ENCODE peak calls at places on chromosomes 4 and X, in nine cellular contexts. N, E, Z, T, K, A, P, B and C are unnamed samples.

GRCh38 chr4:2266181-2266580 is 4.3 kb upstream of the MXD4 start:
- DNase-seq in K (no peak), P (no peak), N (no peak), Z (peak), E (no peak), T (peak), B (peak), A (no peak), C (no peak)

GRCh38 chr4:142656178-142656577 is 189.9 kb downstream of the INPP4B start:
- DNase-seq in E (no peak), P (no peak), B (peak), T (no peak), K (no peak), A (no peak), Z (no peak), N (no peak), C (no peak)

GRCh38 chr4:74449571-74450297 is 4.8 kb downstream of the AREG start:
- DNase-seq in P (no peak), B (no peak), T (no peak), K (no peak), Z (no peak), A (no peak), N (no peak), E (no peak), C (no peak)

GRCh38 chr4:28296239-28296638 is 1435.6 kb downstream of the STIM2 start:
- DNase-seq in Z (no peak), A (no peak), T (no peak), B (no peak), E (no peak), N (no peak), K (no peak), P (no peak), C (no peak)

GRCh38 chrX:11632732-11633131 is 33.0 kb downstream of the ARHGAP6 start:
- DNase-seq in Z (no peak), A (no peak), B (peak), T (no peak), E (no peak), P (no peak), N (no peak), K (no peak), C (no peak)

GRCh38 chrX:118802857-118803256 is 20.8 kb upstream of the ZCCHC12 start:
- DNase-seq in K (no peak), B (no peak), E (no peak), Z (no peak), A (no peak), T (no peak), P (no peak), N (no peak), C (no peak)

GRCh38 chrX:85499400-85499799 is 119.9 kb upstream of the POF1B start:
- DNase-seq in A (no peak), T (no peak), N (no peak), P (no peak), K (no peak), E (peak), B (no peak), Z (no peak), C (no peak)

GRCh38 chrX:46326161-46326560 is 219.1 kb downstream of the ZNF674 start:
- DNase-seq in E (no peak), Z (no peak), P (no peak), T (no peak), K (no peak), B (no peak), N (no peak), A (no peak), C (no peak)

GRCh38 chr4:172601195-172601594 is 567.4 kb upstream of the GALNT7 start:
- DNase-seq in N (no peak), B (no peak), P (no peak), Z (no peak), T (no peak), K (no peak), E (no peak), A (no peak), C (no peak)

GRCh38 chr4:147049940-147050852 is 104.5 kb upstream of the TTC29 start:
- DNase-seq in Z (no peak), B (no peak), A (no peak), E (peak), T (no peak), P (no peak), K (no peak), N (no peak), C (no peak)

GRCh38 chr4:30863031-30863430 is 142.9 kb downstream of the PCDH7 start:
- DNase-seq in T (no peak), K (no peak), E (no peak), P (no peak), A (no peak), Z (no peak), N (no peak), B (no peak), C (no peak)

GRCh38 chr4:128782875-128783614 is 26.5 kb upstream of the JADE1 start:
- DNase-seq in Z (peak), E (no peak), A (no peak), P (no peak), N (no peak), B (peak), K (no peak), T (no peak), C (no peak)

GRCh38 chr4:6085028-6085942 is 67.1 kb upstream of the C4orf50 start:
- DNase-seq in N (no peak), E (no peak), P (no peak), B (no peak), K (no peak), Z (no peak), T (no peak), A (no peak), C (no peak)

GRCh38 chr4:6090936-6091335 is 72.7 kb upstream of the C4orf50 start:
- DNase-seq in T (no peak), K (no peak), B (no peak), Z (no peak), E (no peak), A (no peak), P (no peak), N (no peak), C (no peak)

GRCh38 chr4:6088950-6089349 is 70.7 kb upstream of the C4orf50 start:
- DNase-seq in N (no peak), E (no peak), Z (no peak), T (no peak), K (no peak), B (no peak), P (no peak), A (no peak), C (no peak)

GRCh38 chr4:6085943-6086628 is 67.9 kb upstream of the C4orf50 start:
- DNase-seq in Z (no peak), E (no peak), T (no peak), K (no peak), B (no peak), A (no peak), N (no peak), P (no peak), C (no peak)

DNA sequence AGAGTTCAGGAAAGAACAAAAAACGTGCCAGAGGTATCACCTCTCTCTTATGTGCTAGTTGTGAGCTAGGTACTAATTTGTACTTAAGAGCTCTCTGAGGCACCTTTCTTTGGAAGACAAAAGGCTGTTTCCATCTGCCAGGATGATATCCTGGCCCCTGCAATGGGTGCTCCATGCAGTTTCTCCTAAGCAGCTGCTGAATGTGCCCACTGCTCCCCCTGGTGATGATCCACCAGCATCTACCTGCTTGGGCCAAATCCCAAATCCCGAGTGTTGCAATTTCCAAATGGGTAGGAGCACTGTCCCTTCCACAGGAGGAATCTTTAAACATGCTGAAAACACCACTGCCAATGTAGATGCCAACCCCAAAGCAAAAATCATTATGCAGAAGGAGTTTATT is 69.4 kb upstream of the C4orf50 start:
- DNase-seq in N (no peak), A (peak), T (no peak), E (peak), B (no peak), K (peak), P (no peak), Z (no peak), C (no peak)
- TF ChIP-seq CTCF in N (peak), A (peak), T (peak), E (peak), B (peak), K (peak), P (peak), Z (no peak), C (peak)

DNA sequence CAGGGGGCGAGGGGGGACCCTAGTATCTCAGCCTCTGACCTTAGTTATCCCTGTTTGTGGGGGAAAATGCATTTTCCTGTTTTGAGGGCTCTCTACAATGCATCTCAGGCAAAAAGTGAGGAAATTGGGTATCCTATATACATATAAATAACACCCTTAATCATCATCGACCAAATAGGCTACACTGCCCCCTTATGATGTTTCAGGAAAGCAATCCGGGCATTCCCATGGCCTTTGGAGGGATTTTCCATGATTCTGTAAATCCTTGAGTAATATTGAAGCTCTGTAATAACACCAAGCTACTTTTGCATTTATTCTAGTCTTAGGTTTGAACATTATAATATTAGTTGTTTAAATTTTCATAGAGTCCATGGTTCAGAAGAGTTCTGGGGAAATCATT is 91.6 kb upstream of the SCOC start:
- DNase-seq in E (no peak), K (no peak), N (no peak), P (no peak), A (no peak), Z (no peak), B (no peak), T (no peak), C (no peak)
- TF ChIP-seq CTCF in E (no peak), K (no peak), N (no peak), P (no peak), A (peak), Z (no peak), B (no peak), T (no peak), C (no peak)

GRCh38 chr4:174152717-174153466 is 130.6 kb downstream of the FBXO8 start:
- DNase-seq in E (no peak), B (no peak), N (no peak), K (no peak), A (peak), P (no peak), Z (no peak), T (no peak), C (no peak)

GRCh38 chr4:174154455-174154854 is 129.0 kb downstream of the FBXO8 start:
- DNase-seq in B (no peak), E (peak), A (no peak), N (no peak), Z (no peak), T (no peak), K (no peak), P (no peak), C (no peak)

GRCh38 chr4:174157106-174157607 is 126.3 kb downstream of the FBXO8 start:
- DNase-seq in E (peak), P (no peak), N (no peak), B (no peak), Z (no peak), T (no peak), K (no peak), A (no peak), C (no peak)

DNA sequence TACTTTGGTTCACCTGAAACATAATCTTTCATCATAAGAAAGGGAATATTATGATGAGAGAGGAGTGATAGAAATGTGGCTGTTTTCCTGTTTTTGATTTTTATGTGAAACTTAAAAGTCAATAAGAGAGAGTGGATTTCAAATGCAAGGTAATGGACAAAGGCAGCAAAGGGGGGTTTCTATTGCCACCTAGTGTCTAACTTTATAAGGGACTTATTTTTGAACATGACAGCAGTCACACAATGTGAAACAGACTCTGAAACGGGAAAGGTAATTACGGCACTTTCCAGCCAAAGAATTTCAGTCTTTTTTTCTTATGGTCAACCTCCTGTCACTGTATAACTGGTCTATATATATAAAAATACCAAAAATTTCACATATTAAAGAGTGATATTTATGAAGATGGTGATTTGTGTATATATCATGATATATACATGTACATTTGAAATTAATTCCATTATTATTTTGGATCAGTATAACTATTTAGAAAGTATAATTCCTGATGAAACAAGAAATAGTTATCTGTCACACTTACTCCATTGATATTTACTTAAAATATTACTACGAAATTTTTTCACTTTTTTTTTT is 127.1 kb downstream of the FBXO8 start:
- DNase-seq in B (no peak), P (no peak), E (peak), K (no peak), N (peak), Z (no peak), A (no peak), T (no peak), C (no peak)
- TF ChIP-seq CTCF in B (peak), P (peak), E (peak), K (peak), N (peak), Z (peak), A (peak), T (peak), C (peak)

DNA sequence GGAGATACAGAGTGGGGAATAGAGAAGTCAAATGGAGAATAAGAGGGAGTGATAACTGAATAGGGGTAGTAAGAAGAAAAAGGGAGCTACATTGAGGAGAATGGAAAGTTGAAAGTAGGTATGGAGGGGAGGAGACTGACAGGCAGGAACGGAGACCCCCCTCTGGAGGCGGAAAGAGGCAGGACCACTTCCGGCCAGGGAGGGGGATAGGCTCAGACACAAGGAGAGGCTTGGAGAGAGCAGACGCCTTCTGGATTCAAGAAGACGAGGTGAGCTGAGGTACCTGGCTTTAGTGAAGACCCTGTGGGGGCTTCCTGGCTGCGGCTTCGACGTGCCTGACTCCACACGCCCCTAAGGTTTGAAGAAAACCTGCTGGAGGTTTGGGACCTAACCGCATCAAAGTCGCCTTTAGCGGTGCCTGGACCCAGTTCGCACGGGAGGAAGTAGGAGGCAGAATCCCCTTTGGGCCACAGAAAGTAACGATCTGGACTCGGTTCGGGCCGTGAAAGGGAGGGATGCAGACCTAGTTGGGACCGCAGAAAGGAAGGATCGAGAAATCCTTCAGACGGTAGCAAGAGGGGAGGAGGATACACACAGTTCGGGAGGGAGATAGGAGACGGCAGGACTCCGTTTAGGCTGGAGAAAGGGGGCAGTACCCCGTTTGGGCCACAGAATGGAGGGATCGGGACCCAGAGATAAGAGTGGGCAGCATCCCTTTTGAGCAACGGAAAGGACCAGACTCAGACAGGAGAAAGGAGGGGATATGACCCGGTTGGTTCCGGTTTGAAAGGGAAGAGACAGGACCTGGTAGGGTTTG is at the start of gene TRO:
- DNase-seq in Z (no peak), P (no peak), K (peak), A (peak), T (no peak), B (no peak), N (no peak), E (peak), C (no peak)
- TF ChIP-seq CTCF in Z (no peak), P (peak), K (peak), A (peak), T (no peak), B (no peak), N (no peak), E (peak), C (peak)

DNA sequence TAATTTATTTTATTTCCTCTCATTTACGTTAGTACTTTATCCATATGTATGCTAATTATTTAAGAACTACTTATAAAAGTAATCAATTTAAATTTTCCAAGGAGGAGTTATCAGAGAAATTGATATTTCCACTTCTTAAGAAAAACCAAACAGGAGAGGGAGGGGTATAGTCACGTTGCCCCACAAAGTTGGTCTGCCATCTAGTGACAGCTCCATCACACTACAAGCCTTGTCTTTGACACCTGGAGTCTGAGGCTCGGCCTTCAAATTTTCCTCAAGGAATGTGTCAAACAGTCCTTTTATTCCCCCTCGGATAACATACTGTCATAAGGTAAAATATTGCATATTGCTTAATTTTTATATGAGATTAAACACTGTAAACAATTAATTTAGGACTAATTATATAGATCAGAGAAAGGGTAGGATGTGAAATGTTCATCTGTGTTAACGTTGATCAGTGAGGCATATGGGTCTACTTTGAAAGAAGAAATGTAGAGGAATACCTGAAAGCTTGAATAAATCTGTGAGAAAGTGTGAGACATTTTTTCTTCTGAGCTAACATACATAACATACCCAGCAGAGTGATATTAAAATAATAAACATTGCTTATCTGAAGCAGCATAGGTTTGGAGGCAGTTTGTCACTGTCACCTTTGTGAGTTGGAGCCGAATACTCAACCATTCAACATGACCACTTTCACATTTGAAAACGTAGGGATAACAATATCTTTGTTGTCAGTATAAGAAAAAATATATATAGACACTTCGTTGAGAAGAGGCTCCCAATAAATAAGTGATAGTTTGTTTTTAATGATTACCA is 114.4 kb downstream of the GLRA3 start:
- DNase-seq in E (peak), T (no peak), A (peak), K (peak), B (no peak), N (peak), P (peak), Z (no peak), C (no peak)
- TF ChIP-seq CTCF in E (peak), T (peak), A (peak), K (peak), B (peak), N (peak), P (peak), Z (no peak), C (peak)